ENCODE peak calls at places on chromosomes 6 and 20, in five cellular contexts. B, V, D, I and Z are unnamed samples.

GRCh38 chr20:63957690-63958441 is 1.6 kb upstream of the UCKL1 start:
- DNase-seq in B (peak; percentile 67), V (no peak), D (no peak), I (no peak), Z (no peak)

GRCh38 chr6:151284431-151285060 is 44.8 kb downstream of the AKAP12 start:
- DNase-seq in B (no peak), V (no peak), D (no peak), I (no peak), Z (no peak)

GRCh38 chr6:118252474-118252873 is 295.6 kb upstream of the PLN start:
- DNase-seq in B (no peak), V (no peak), D (no peak), I (no peak), Z (no peak)

GRCh38 chr6:146429831-146430230 is 113.8 kb upstream of the RAB32 start:
- DNase-seq in B (no peak), V (no peak), D (no peak), I (no peak), Z (no peak)

GRCh38 chr6:111921108-111921507 is 47.9 kb upstream of the FYN start:
- DNase-seq in B (no peak), V (no peak), D (no peak), I (no peak), Z (no peak)

GRCh38 chr20:52828199-52828598 is 144.0 kb upstream of the TSHZ2 start:
- DNase-seq in B (no peak), V (no peak), D (no peak), I (no peak), Z (no peak)

GRCh38 chr20:22374066-22374465 is 210.3 kb downstream of the FOXA2 start:
- DNase-seq in B (no peak), V (no peak), D (no peak), I (no peak), Z (no peak)

GRCh38 chr6:161922631-161923119 is 648.8 kb upstream of the AGPAT4 start:
- DNase-seq in B (peak; percentile 62), V (peak; percentile 22), D (peak; percentile 80), I (no peak), Z (no peak)

GRCh38 chr6:165744515-165745228 is 81.6 kb upstream of the PDE10A start:
- DNase-seq in B (no peak), V (no peak), D (peak; percentile 28), I (no peak), Z (no peak)

GRCh38 chr6:53363341-53364079 is 14.8 kb upstream of the ELOVL5 start:
- DNase-seq in B (no peak), V (no peak), D (no peak), I (no peak), Z (no peak)

GRCh38 chr6:56914791-56915658 is 39.9 kb upstream of the BEND6 start:
- DNase-seq in B (peak; percentile 64), V (no peak), D (no peak), I (peak; percentile 14), Z (no peak)

DNA sequence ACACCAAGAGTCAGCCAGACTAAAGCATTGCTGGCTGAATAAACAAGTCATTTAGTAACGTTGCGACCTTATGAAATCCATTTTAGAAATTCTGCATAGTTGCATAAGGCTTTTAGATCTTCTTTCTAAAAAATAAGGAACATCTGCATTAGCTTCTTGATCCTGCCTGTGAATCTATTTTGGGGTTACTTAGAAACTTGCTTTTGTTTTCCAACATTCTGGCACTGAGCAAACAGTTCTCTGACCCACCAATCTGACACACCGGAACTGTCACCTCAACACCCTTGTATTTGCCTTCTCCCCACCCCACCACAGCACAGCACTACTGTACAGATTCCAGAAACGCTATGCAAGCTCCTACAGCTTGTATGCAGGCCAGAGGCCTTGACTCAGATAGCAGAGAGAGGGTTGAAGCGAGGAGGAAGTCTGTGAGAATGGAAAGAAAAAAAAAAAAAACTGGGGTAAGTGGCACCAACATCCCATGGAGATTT is 55.0 kb downstream of the KIF13A start:
- DNase-seq in B (no peak), V (no peak), D (peak; percentile 80), I (no peak), Z (peak; percentile 86)
- H3K4me3 ChIP-seq in B (no peak overlapping the region), V (no peak overlapping the region), D (no peak overlapping the region), I (no peak overlapping the region), Z (peak overlapping the region; percentile 29)

GRCh38 chr6:63963756-63964315 is 328.2 kb downstream of the PHF3 start:
- DNase-seq in B (no peak), V (no peak), D (no peak), I (no peak), Z (no peak)
- H3K4me3 ChIP-seq in B (no peak overlapping the region), V (no peak overlapping the region), D (no peak overlapping the region), I (no peak overlapping the region), Z (no peak overlapping the region)

DNA sequence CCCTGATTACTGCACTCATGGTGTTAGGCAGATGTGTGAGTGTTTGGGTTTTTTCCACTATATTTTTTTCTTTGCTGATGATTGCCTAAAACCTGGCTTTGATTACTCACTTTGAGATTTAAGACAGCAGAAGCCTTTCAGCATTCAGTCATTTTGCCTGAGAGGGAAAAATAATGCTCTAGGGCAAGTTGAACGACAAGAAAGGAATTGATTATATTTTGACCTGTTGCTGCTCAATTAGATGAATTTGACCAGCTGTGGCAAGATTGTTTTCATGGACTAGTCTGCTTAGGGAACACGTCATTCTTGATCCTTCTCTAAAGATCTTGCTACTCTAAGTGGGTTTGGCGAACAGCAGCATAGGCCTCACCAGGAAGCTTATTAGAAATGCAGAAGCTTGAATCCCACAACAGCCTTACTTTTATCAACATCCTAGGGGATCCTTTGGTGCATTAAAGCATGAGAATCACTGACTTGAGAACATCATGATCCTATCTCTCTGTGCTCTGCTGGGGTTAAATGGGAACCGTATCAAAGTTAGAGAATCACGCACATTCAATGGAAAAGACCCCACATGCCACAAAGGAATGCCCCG is 59.6 kb upstream of the PHACTR1 start:
- DNase-seq in B (no peak), V (no peak), D (no peak), I (peak; percentile 61), Z (no peak)
- H3K4me3 ChIP-seq in B (no peak overlapping the region), V (no peak overlapping the region), D (no peak overlapping the region), I (peak overlapping the region; percentile 34), Z (no peak overlapping the region)

GRCh38 chr6:133240511-133241087 is 558 bp upstream of the EYA4 start:
- DNase-seq in B (peak; percentile 80), V (no peak), D (peak; percentile 14), I (no peak), Z (no peak)
- H3K4me3 ChIP-seq in B (peak overlapping the region; percentile 93), V (peak overlapping the region; percentile 69), D (peak overlapping the region; percentile 43), I (peak overlapping the region; percentile 91), Z (peak overlapping the region; percentile 58)

DNA sequence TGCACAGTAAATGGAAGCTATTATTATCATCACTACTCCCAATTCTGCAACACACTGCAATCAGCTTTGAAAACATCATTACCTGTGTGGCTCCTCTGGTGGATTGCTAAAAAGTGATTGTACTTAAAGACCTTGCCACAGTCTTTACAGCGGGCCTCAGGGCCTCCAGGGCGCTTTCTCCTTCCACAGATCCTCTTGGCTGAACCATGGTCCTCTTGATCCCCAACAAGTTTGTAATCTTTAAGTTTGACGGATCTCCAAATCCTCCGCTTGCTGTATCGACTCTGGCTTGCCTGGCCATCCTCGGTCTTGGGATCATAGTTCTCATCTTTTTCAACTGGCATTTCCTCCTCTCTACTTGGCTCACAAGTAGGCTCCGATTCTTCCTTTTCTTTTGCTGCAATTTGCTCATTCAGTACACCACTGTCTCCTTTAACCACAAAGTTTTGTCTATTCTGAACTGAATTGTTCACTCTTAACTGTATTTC is 2.0 kb downstream of the ZBTB24 start:
- DNase-seq in B (no peak), V (no peak), D (no peak), I (no peak), Z (no peak)
- H3K4me3 ChIP-seq in B (peak overlapping the region; percentile 96), V (no peak overlapping the region), D (no peak overlapping the region), I (peak overlapping the region; percentile 81), Z (no peak overlapping the region)

GRCh38 chr6:50815436-50816114 is 3.1 kb upstream of the TFAP2B start:
- DNase-seq in B (no peak), V (no peak), D (peak; percentile 19), I (no peak), Z (no peak)
- H3K4me3 ChIP-seq in B (peak overlapping the region; percentile 59), V (no peak overlapping the region), D (peak overlapping the region; percentile 48), I (peak overlapping the region; percentile 97), Z (peak overlapping the region; percentile 45)

GRCh38 chr6:25193865-25194679 is 85.1 kb upstream of the CARMIL1 start:
- DNase-seq in B (no peak), V (no peak), D (no peak), I (no peak), Z (no peak)

GRCh38 chr6:25192562-25192961 is 86.6 kb upstream of the CARMIL1 start:
- DNase-seq in B (no peak), V (no peak), D (no peak), I (no peak), Z (no peak)

GRCh38 chr6:25188232-25188631 is 90.9 kb upstream of the CARMIL1 start:
- DNase-seq in B (no peak), V (no peak), D (no peak), I (no peak), Z (no peak)

GRCh38 chr6:25197116-25197515 is 82.1 kb upstream of the CARMIL1 start:
- DNase-seq in B (no peak), V (no peak), D (no peak), I (no peak), Z (no peak)

DNA sequence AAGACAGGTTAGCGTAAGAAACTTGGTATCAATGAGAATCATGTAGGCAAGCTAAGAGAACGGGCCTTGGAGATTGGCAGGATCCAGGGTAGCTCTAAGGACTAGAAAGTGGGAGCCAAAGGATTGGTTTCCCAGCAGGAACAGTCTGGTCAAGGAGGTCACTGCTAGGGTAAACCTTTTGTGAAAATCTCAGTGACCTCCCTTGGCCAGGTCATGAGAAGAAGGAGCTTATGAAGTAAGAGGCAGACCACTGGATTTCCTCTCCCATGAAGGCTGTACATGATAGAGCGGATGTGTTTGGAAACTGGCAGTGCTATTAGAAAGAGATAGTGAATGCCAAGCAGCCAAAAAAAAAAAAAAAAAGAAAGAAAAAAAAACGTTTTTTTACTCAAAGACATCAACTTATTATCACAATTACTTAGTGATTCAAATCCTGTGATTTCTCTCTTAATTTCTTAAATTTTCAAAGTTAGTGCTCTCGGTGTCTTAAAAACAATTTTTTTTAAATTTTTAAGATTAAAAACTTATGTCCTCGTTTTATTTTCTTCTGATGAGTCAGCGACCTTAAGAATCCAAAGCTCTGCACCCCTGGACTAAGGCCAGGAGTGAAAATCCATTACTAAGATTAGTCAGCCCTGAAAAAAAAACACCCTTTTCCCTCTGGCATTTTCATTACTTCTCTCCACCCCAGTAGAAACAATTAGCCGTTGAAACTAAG is 85.9 kb upstream of the CARMIL1 start:
- DNase-seq in B (no peak), V (no peak), D (peak; percentile 98), I (no peak), Z (no peak)
- H3K4me3 ChIP-seq in B (no peak overlapping the region), V (no peak overlapping the region), D (no peak overlapping the region), I (peak overlapping the region; percentile 66), Z (no peak overlapping the region)